ENCODE peak calls at places on chromosomes 6 and 20, in seven cellular contexts. F is Right ventricle myocardium inferior, C is HS-5, R is AG09319, X is T-cell, G is HepG2, U is HEK293T. H is an unnamed sample.
A peak's percentile ranks its signal among the peaks of the same experiment; 100 is the strongest.

GRCh38 chr6:97151611-97152010 is 131.4 kb downstream of the MMS22L start:
- DNase-seq in R (no peak), X (no peak), G (no peak), F (no peak), U (no peak), C (no peak), H (no peak)

GRCh38 chr6:143806282-143807102 is 36.6 kb upstream of the LTV1 start:
- DNase-seq in G (no peak), U (no peak), C (peak; percentile 4), R (no peak), X (no peak), F (no peak), H (no peak)

GRCh38 chr6:161575508-161576254 is 301.8 kb upstream of the AGPAT4 start:
- DNase-seq in R (no peak), C (no peak), F (no peak), G (no peak), U (no peak), X (no peak), H (no peak)

GRCh38 chr6:51398064-51398740 is 579.5 kb downstream of the TFAP2B start:
- DNase-seq in U (no peak), G (no peak), C (no peak), X (no peak), R (no peak), F (no peak), H (peak; percentile 76)

GRCh38 chr6:144321839-144322591 is 36.9 kb downstream of the UTRN start:
- DNase-seq in R (peak; percentile 27), X (no peak), C (peak; percentile 36), U (no peak), F (no peak), G (no peak), H (no peak)

GRCh38 chr6:99393698-99394531 is at the start of gene COQ3:
- DNase-seq in U (peak; percentile 89), R (peak; percentile 32), F (peak; percentile 88), C (peak; percentile 39), X (peak; percentile 54), G (peak; percentile 84), H (peak; percentile 39)

GRCh38 chr20:62350098-62350628 is 16.9 kb downstream of the LAMA5 start:
- DNase-seq in U (no peak), F (peak; percentile 45), X (no peak), R (no peak), G (no peak), C (no peak), H (no peak)

GRCh38 chr6:35310265-35310831 is 12.7 kb downstream of the DEF6 start:
- DNase-seq in G (no peak), X (no peak), U (no peak), C (no peak), R (no peak), F (no peak), H (no peak)

GRCh38 chr20:14291502-14291901 is 45.9 kb downstream of the FLRT3 start:
- DNase-seq in C (no peak), G (no peak), F (no peak), U (no peak), X (no peak), R (no peak), H (no peak)

GRCh38 chr20:19519461-19519860 is 238.6 kb upstream of the RIN2 start:
- DNase-seq in C (no peak), R (no peak), G (no peak), X (no peak), F (no peak), U (no peak), H (no peak)

H was measured in NCI-H510A.